ENCODE peak calls at places on chromosomes 16 and 17, in five cellular contexts. P, U, B, N and M are unnamed samples.

GRCh38 chr16:88705076-88705684 is 1.0 kb downstream of the RNF166 start:
- DNase-seq in P (no peak), U (no peak), B (no peak), N (no peak), M (peak; percentile 34)

GRCh38 chr16:30527635-30528178 is 1.3 kb upstream of the ZNF768 start:
- DNase-seq in P (peak; percentile 40), U (no peak), B (peak; percentile 80), N (no peak), M (no peak)

GRCh38 chr17:53687324-53687723 is 135.4 kb upstream of the KIF2B start:
- DNase-seq in P (no peak), U (no peak), B (no peak), N (no peak), M (no peak)

GRCh38 chr16:9340402-9341095 is 249.1 kb downstream of the HAPSTR1 start:
- DNase-seq in P (no peak), U (no peak), B (no peak), N (no peak), M (no peak)

GRCh38 chr16:20916927-20917326 is 16.4 kb downstream of the LYRM1 start:
- DNase-seq in P (no peak), U (no peak), B (no peak), N (no peak), M (no peak)

GRCh38 chr16:23869052-23869451 is 33.3 kb downstream of the PRKCB start:
- DNase-seq in P (no peak), U (no peak), B (no peak), N (no peak), M (no peak)

GRCh38 chr17:42585353-42585752 is 7.8 kb upstream of the PSMC3IP start:
- DNase-seq in P (no peak), U (no peak), B (no peak), N (no peak), M (peak; percentile 72)

GRCh38 chr17:36089888-36090836 is at the start of gene CCL3:
- DNase-seq in P (peak; percentile 64), U (no peak), B (peak; percentile 95), N (no peak), M (no peak)

GRCh38 chr17:28551421-28552186 is 820 bp downstream of the UNC119 start:
- DNase-seq in P (no peak), U (no peak), B (no peak), N (no peak), M (no peak)

GRCh38 chr17:66982011-66982508 is 17.6 kb downstream of the CACNG4 start:
- DNase-seq in P (no peak), U (no peak), B (no peak), N (no peak), M (no peak)

GRCh38 chr17:4492762-4493561 is 5.7 kb upstream of the SPNS2 start:
- DNase-seq in P (no peak), U (peak; percentile 43), B (peak; percentile 32), N (no peak), M (peak; percentile 39)

GRCh38 chr17:79695293-79696158 is 35.2 kb upstream of the ENPP7 start:
- DNase-seq in P (no peak), U (peak; percentile 40), B (no peak), N (no peak), M (peak; percentile 43)

GRCh38 chr17:2137342-2138098 is 82.6 kb downstream of the HIC1 start:
- DNase-seq in P (no peak), U (peak; percentile 82), B (peak; percentile 90), N (no peak), M (peak; percentile 84)

GRCh38 chr16:3187798-3188674 is at the start of gene OR1F1:
- DNase-seq in P (no peak), U (peak; percentile 45), B (peak; percentile 88), N (no peak), M (peak; percentile 55)

GRCh38 chr16:46920402-46921068 is 36.4 kb downstream of the GPT2 start:
- DNase-seq in P (no peak), U (no peak), B (no peak), N (no peak), M (no peak)

GRCh38 chr17:27980035-27980434 is 62.4 kb upstream of the NLK start:
- DNase-seq in P (no peak), U (no peak), B (no peak), N (no peak), M (peak; percentile 93)

GRCh38 chr16:83494459-83494858 is 313.3 kb upstream of the HSBP1 start:
- DNase-seq in P (no peak), U (no peak), B (no peak), N (no peak), M (no peak)

GRCh38 chr16:69927056-69927757 is 23.9 kb upstream of the CLEC18A start:
- DNase-seq in P (peak; percentile 89), U (peak; percentile 74), B (no peak), N (no peak), M (peak; percentile 77)

GRCh38 chr17:31680126-31680525 is 178.9 kb downstream of the COPRS start:
- DNase-seq in P (no peak), U (no peak), B (peak; percentile 71), N (no peak), M (no peak)

GRCh38 chr16:85418978-85419491 is 194.1 kb upstream of the GSE1 start:
- DNase-seq in P (peak; percentile 32), U (no peak), B (no peak), N (peak; percentile 54), M (no peak)

GRCh38 chr17:43601280-43602050 is 55.3 kb upstream of the ETV4 start:
- DNase-seq in P (peak; percentile 66), U (peak; percentile 33), B (no peak), N (no peak), M (peak; percentile 33)

GRCh38 chr17:41539979-41540701 is 12.0 kb upstream of the KRT19 start:
- DNase-seq in P (no peak), U (no peak), B (no peak), N (no peak), M (no peak)

GRCh38 chr16:70271696-70272095 is 17.6 kb downstream of the AARS1 start:
- DNase-seq in P (no peak), U (no peak), B (no peak), N (no peak), M (no peak)

GRCh38 chr17:80803451-80804428 is 187.9 kb upstream of the CHMP6 start:
- DNase-seq in P (peak; percentile 41), U (no peak), B (no peak), N (peak; percentile 51), M (no peak)

GRCh38 chr17:19386276-19386863 is 620 bp downstream of the MFAP4 start:
- DNase-seq in P (peak; percentile 88), U (peak; percentile 92), B (no peak), N (peak; percentile 83), M (peak; percentile 95)

GRCh38 chr17:71632328-71632727 is 488.5 kb upstream of the SOX9 start:
- DNase-seq in P (no peak), U (peak; percentile 30), B (no peak), N (no peak), M (peak; percentile 63)

GRCh38 chr17:69390735-69391501 is 23.6 kb upstream of the MAP2K6 start:
- DNase-seq in P (no peak), U (no peak), B (no peak), N (no peak), M (no peak)

GRCh38 chr17:36880506-36880905 is 56.8 kb upstream of the LHX1 start:
- DNase-seq in P (no peak), U (no peak), B (no peak), N (no peak), M (no peak)

GRCh38 chr16:84720180-84720579 is 20.4 kb downstream of the USP10 start:
- DNase-seq in P (no peak), U (peak; percentile 56), B (no peak), N (no peak), M (peak; percentile 24)

GRCh38 chr16:84044108-84044488 is 1.5 kb upstream of the SLC38A8 start:
- DNase-seq in P (no peak), U (peak; percentile 29), B (peak; percentile 24), N (no peak), M (peak; percentile 36)

GRCh38 chr16:11105038-11105903 is 150.7 kb downstream of the SOCS1 start:
- DNase-seq in P (peak; percentile 61), U (peak; percentile 97), B (peak; percentile 89), N (no peak), M (peak; percentile 96)

GRCh38 chr17:76383645-76384221 is 676 bp upstream of the SPHK1 start:
- DNase-seq in P (peak; percentile 78), U (no peak), B (peak; percentile 70), N (peak; percentile 78), M (peak; percentile 68)
- TF ChIP-seq CTCF in P (peak; percentile 38), U (no peak), B (peak; percentile 21), N (peak; percentile 36), M (peak; percentile 35)

GRCh38 chr16:25023541-25023940 is 8.4 kb upstream of the ARHGAP17 start:
- DNase-seq in P (no peak), U (no peak), B (no peak), N (no peak), M (no peak)
- TF ChIP-seq CTCF in P (no peak), U (no peak), B (no peak), N (no peak), M (no peak)

GRCh38 chr16:56609463-56609921 is 1.1 kb downstream of the MT2A start:
- DNase-seq in P (peak; percentile 69), U (peak; percentile 94), B (peak; percentile 91), N (no peak), M (peak; percentile 89)
- TF ChIP-seq CTCF in P (no peak), U (peak; percentile 24), B (no peak), N (no peak), M (no peak)

GRCh38 chr16:2056681-2057407 is 9.1 kb downstream of the TSC2 start:
- DNase-seq in P (no peak), U (no peak), B (no peak), N (no peak), M (no peak)
- TF ChIP-seq CTCF in P (no peak), U (no peak), B (no peak), N (no peak), M (peak; percentile 30)

DNA sequence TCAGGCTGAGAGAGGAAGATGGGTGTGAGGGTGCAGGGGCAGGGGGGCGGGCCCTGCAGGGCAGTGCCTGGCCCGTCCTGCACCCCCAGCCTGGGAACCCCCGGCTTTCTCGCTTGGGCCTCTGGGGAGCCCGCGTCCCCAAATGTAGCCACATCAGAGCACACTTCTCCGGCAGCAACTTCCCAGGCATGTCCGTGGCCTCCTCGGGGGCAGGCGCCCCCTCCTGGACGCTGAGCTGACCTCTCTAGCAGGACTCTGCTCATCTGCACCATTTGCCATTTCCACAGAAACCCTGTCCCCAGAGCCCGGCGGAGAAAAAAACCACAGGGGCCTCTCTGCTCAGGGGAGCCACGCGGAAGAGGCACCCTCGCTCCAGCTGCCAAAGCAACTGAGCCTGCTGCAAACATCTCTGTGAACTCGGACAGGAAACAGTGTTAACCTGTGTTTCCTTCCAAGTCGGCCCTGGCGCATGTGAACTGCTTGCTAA is 63.4 kb downstream of the KLHDC4 start:
- DNase-seq in P (no peak), U (peak; percentile 58), B (peak; percentile 84), N (no peak), M (peak; percentile 40)
- TF ChIP-seq CTCF in P (no peak), U (peak; percentile 49), B (peak; percentile 52), N (no peak), M (peak; percentile 73)

GRCh38 chr16:68116256-68116853 is 31.2 kb downstream of the NFATC3 start:
- DNase-seq in P (no peak), U (peak; percentile 53), B (peak; percentile 62), N (no peak), M (peak; percentile 64)
- TF ChIP-seq CTCF in P (peak; percentile 50), U (peak; percentile 50), B (peak; percentile 55), N (peak; percentile 54), M (peak; percentile 60)

GRCh38 chr16:28823719-28824547 is 1.1 kb downstream of the ATXN2L start:
- DNase-seq in P (peak; percentile 99), U (peak; percentile 98), B (peak; percentile 99), N (peak; percentile 99), M (peak; percentile 99)
- TF ChIP-seq CTCF in P (no peak), U (no peak), B (no peak), N (peak; percentile 34), M (no peak)

GRCh38 chr17:50613596-50613995 is 21.1 kb upstream of the ABCC3 start:
- DNase-seq in P (no peak), U (peak; percentile 28), B (no peak), N (no peak), M (no peak)
- TF ChIP-seq CTCF in P (peak; percentile 9), U (no peak), B (no peak), N (peak; percentile 25), M (no peak)